ENCODE peak calls at places on chromosome 5, in eight cellular contexts. One of them, this sample, is unnamed.

GRCh38 chr5:179485845-179486575 is 64.3 kb upstream of the RUFY1 start:
- DNase-seq in fibroblast of pulmonary artery: no peak
- DNase-seq in stomach: no peak
- DNase-seq in activated CD4-positive, alpha-beta T cell treated with anti-CD3 and anti-CD28 coated beads, Interleukin-2, amount 50 U/mL, for 48 hours: no peak
- DNase-seq in CD8-positive, alpha-beta T cell: no peak
- DNase-seq in stimulated activated CD8-positive, alpha-beta memory T cell treated with anti-CD3 and anti-CD28 coated beads, Interleukin-7, amount 100 ng/mL, for 1 hour: no peak
- DNase-seq in NCI-H2081: no peak
- DNase-seq in T follicular helper cell: no peak
- DNase-seq in this sample: no peak

GRCh38 chr5:172179032-172179989 is 8.7 kb downstream of the STK10 start:
- DNase-seq in fibroblast of pulmonary artery: peak
- DNase-seq in stomach: no peak
- DNase-seq in activated CD4-positive, alpha-beta T cell treated with anti-CD3 and anti-CD28 coated beads, Interleukin-2, amount 50 U/mL, for 48 hours: peak
- DNase-seq in CD8-positive, alpha-beta T cell: peak
- DNase-seq in stimulated activated CD8-positive, alpha-beta memory T cell treated with anti-CD3 and anti-CD28 coated beads, Interleukin-7, amount 100 ng/mL, for 1 hour: no peak
- DNase-seq in NCI-H2081: no peak
- DNase-seq in T follicular helper cell: peak
- DNase-seq in this sample: no peak

GRCh38 chr5:78509884-78510769 is 138.4 kb downstream of the LHFPL2 start:
- DNase-seq in fibroblast of pulmonary artery: peak
- DNase-seq in stomach: peak
- DNase-seq in activated CD4-positive, alpha-beta T cell treated with anti-CD3 and anti-CD28 coated beads, Interleukin-2, amount 50 U/mL, for 48 hours: peak
- DNase-seq in CD8-positive, alpha-beta T cell: peak
- DNase-seq in stimulated activated CD8-positive, alpha-beta memory T cell treated with anti-CD3 and anti-CD28 coated beads, Interleukin-7, amount 100 ng/mL, for 1 hour: no peak
- DNase-seq in NCI-H2081: peak
- DNase-seq in T follicular helper cell: peak
- DNase-seq in this sample: peak

GRCh38 chr5:3778000-3778570 is 182.5 kb downstream of the IRX1 start:
- DNase-seq in fibroblast of pulmonary artery: no peak
- DNase-seq in stomach: no peak
- DNase-seq in activated CD4-positive, alpha-beta T cell treated with anti-CD3 and anti-CD28 coated beads, Interleukin-2, amount 50 U/mL, for 48 hours: no peak
- DNase-seq in CD8-positive, alpha-beta T cell: no peak
- DNase-seq in stimulated activated CD8-positive, alpha-beta memory T cell treated with anti-CD3 and anti-CD28 coated beads, Interleukin-7, amount 100 ng/mL, for 1 hour: no peak
- DNase-seq in NCI-H2081: no peak
- DNase-seq in T follicular helper cell: no peak
- DNase-seq in this sample: no peak

GRCh38 chr5:33300209-33300742 is 140.5 kb upstream of the TARS1 start:
- DNase-seq in fibroblast of pulmonary artery: no peak
- DNase-seq in stomach: no peak
- DNase-seq in activated CD4-positive, alpha-beta T cell treated with anti-CD3 and anti-CD28 coated beads, Interleukin-2, amount 50 U/mL, for 48 hours: peak
- DNase-seq in CD8-positive, alpha-beta T cell: no peak
- DNase-seq in stimulated activated CD8-positive, alpha-beta memory T cell treated with anti-CD3 and anti-CD28 coated beads, Interleukin-7, amount 100 ng/mL, for 1 hour: no peak
- DNase-seq in NCI-H2081: no peak
- DNase-seq in T follicular helper cell: no peak
- DNase-seq in this sample: no peak

GRCh38 chr5:136864960-136865359 is 499.6 kb upstream of the TRPC7 start:
- DNase-seq in fibroblast of pulmonary artery: no peak
- DNase-seq in stomach: no peak
- DNase-seq in activated CD4-positive, alpha-beta T cell treated with anti-CD3 and anti-CD28 coated beads, Interleukin-2, amount 50 U/mL, for 48 hours: no peak
- DNase-seq in CD8-positive, alpha-beta T cell: no peak
- DNase-seq in stimulated activated CD8-positive, alpha-beta memory T cell treated with anti-CD3 and anti-CD28 coated beads, Interleukin-7, amount 100 ng/mL, for 1 hour: no peak
- DNase-seq in NCI-H2081: no peak
- DNase-seq in T follicular helper cell: no peak
- DNase-seq in this sample: no peak

GRCh38 chr5:138905541-138905940 is 30.4 kb upstream of the LRRTM2 start:
- DNase-seq in fibroblast of pulmonary artery: peak
- DNase-seq in stomach: no peak
- DNase-seq in activated CD4-positive, alpha-beta T cell treated with anti-CD3 and anti-CD28 coated beads, Interleukin-2, amount 50 U/mL, for 48 hours: no peak
- DNase-seq in CD8-positive, alpha-beta T cell: no peak
- DNase-seq in stimulated activated CD8-positive, alpha-beta memory T cell treated with anti-CD3 and anti-CD28 coated beads, Interleukin-7, amount 100 ng/mL, for 1 hour: no peak
- DNase-seq in NCI-H2081: no peak
- DNase-seq in T follicular helper cell: no peak
- DNase-seq in this sample: no peak

GRCh38 chr5:1570975-1571374 is 47.2 kb upstream of the LPCAT1 start:
- DNase-seq in fibroblast of pulmonary artery: no peak
- DNase-seq in stomach: no peak
- DNase-seq in activated CD4-positive, alpha-beta T cell treated with anti-CD3 and anti-CD28 coated beads, Interleukin-2, amount 50 U/mL, for 48 hours: no peak
- DNase-seq in CD8-positive, alpha-beta T cell: no peak
- DNase-seq in stimulated activated CD8-positive, alpha-beta memory T cell treated with anti-CD3 and anti-CD28 coated beads, Interleukin-7, amount 100 ng/mL, for 1 hour: no peak
- DNase-seq in NCI-H2081: no peak
- DNase-seq in T follicular helper cell: no peak
- DNase-seq in this sample: no peak

GRCh38 chr5:73858054-73858453 is 232.1 kb downstream of the ARHGEF28 start:
- DNase-seq in fibroblast of pulmonary artery: no peak
- DNase-seq in stomach: no peak
- DNase-seq in activated CD4-positive, alpha-beta T cell treated with anti-CD3 and anti-CD28 coated beads, Interleukin-2, amount 50 U/mL, for 48 hours: no peak
- DNase-seq in CD8-positive, alpha-beta T cell: no peak
- DNase-seq in stimulated activated CD8-positive, alpha-beta memory T cell treated with anti-CD3 and anti-CD28 coated beads, Interleukin-7, amount 100 ng/mL, for 1 hour: no peak
- DNase-seq in NCI-H2081: no peak
- DNase-seq in T follicular helper cell: no peak
- DNase-seq in this sample: no peak

GRCh38 chr5:80198399-80198798 is 57.4 kb downstream of the SERINC5 start:
- DNase-seq in fibroblast of pulmonary artery: no peak
- DNase-seq in stomach: no peak
- DNase-seq in activated CD4-positive, alpha-beta T cell treated with anti-CD3 and anti-CD28 coated beads, Interleukin-2, amount 50 U/mL, for 48 hours: no peak
- DNase-seq in CD8-positive, alpha-beta T cell: no peak
- DNase-seq in stimulated activated CD8-positive, alpha-beta memory T cell treated with anti-CD3 and anti-CD28 coated beads, Interleukin-7, amount 100 ng/mL, for 1 hour: no peak
- DNase-seq in NCI-H2081: no peak
- DNase-seq in T follicular helper cell: no peak
- DNase-seq in this sample: no peak

GRCh38 chr5:132060501-132061161 is at the start of gene IL3:
- DNase-seq in fibroblast of pulmonary artery: no peak
- DNase-seq in stomach: no peak
- DNase-seq in activated CD4-positive, alpha-beta T cell treated with anti-CD3 and anti-CD28 coated beads, Interleukin-2, amount 50 U/mL, for 48 hours: peak
- DNase-seq in CD8-positive, alpha-beta T cell: no peak
- DNase-seq in stimulated activated CD8-positive, alpha-beta memory T cell treated with anti-CD3 and anti-CD28 coated beads, Interleukin-7, amount 100 ng/mL, for 1 hour: no peak
- DNase-seq in NCI-H2081: no peak
- DNase-seq in T follicular helper cell: no peak
- DNase-seq in this sample: peak

GRCh38 chr5:79774171-79774854 is 84.7 kb downstream of the CMYA5 start:
- DNase-seq in fibroblast of pulmonary artery: peak
- DNase-seq in stomach: no peak
- DNase-seq in activated CD4-positive, alpha-beta T cell treated with anti-CD3 and anti-CD28 coated beads, Interleukin-2, amount 50 U/mL, for 48 hours: peak
- DNase-seq in CD8-positive, alpha-beta T cell: no peak
- DNase-seq in stimulated activated CD8-positive, alpha-beta memory T cell treated with anti-CD3 and anti-CD28 coated beads, Interleukin-7, amount 100 ng/mL, for 1 hour: no peak
- DNase-seq in NCI-H2081: no peak
- DNase-seq in T follicular helper cell: no peak
- DNase-seq in this sample: no peak

GRCh38 chr5:169723103-169723831 is 86.2 kb downstream of the DOCK2 start:
- DNase-seq in fibroblast of pulmonary artery: no peak
- DNase-seq in stomach: no peak
- DNase-seq in activated CD4-positive, alpha-beta T cell treated with anti-CD3 and anti-CD28 coated beads, Interleukin-2, amount 50 U/mL, for 48 hours: no peak
- DNase-seq in CD8-positive, alpha-beta T cell: no peak
- DNase-seq in stimulated activated CD8-positive, alpha-beta memory T cell treated with anti-CD3 and anti-CD28 coated beads, Interleukin-7, amount 100 ng/mL, for 1 hour: no peak
- DNase-seq in NCI-H2081: no peak
- DNase-seq in T follicular helper cell: no peak
- DNase-seq in this sample: no peak

GRCh38 chr5:78103226-78103722 is 191.2 kb downstream of the AP3B1 start:
- DNase-seq in fibroblast of pulmonary artery: no peak
- DNase-seq in stomach: no peak
- DNase-seq in activated CD4-positive, alpha-beta T cell treated with anti-CD3 and anti-CD28 coated beads, Interleukin-2, amount 50 U/mL, for 48 hours: no peak
- DNase-seq in CD8-positive, alpha-beta T cell: no peak
- DNase-seq in stimulated activated CD8-positive, alpha-beta memory T cell treated with anti-CD3 and anti-CD28 coated beads, Interleukin-7, amount 100 ng/mL, for 1 hour: no peak
- DNase-seq in NCI-H2081: peak
- DNase-seq in T follicular helper cell: no peak
- DNase-seq in this sample: no peak

GRCh38 chr5:138449501-138450239 is 10.8 kb downstream of the REEP2 start:
- DNase-seq in fibroblast of pulmonary artery: peak
- DNase-seq in stomach: peak
- DNase-seq in activated CD4-positive, alpha-beta T cell treated with anti-CD3 and anti-CD28 coated beads, Interleukin-2, amount 50 U/mL, for 48 hours: peak
- DNase-seq in CD8-positive, alpha-beta T cell: peak
- DNase-seq in stimulated activated CD8-positive, alpha-beta memory T cell treated with anti-CD3 and anti-CD28 coated beads, Interleukin-7, amount 100 ng/mL, for 1 hour: peak
- DNase-seq in NCI-H2081: peak
- DNase-seq in T follicular helper cell: peak
- DNase-seq in this sample: peak

GRCh38 chr5:59061377-59061776 is 478.5 kb downstream of the RAB3C start:
- DNase-seq in fibroblast of pulmonary artery: no peak
- DNase-seq in stomach: no peak
- DNase-seq in activated CD4-positive, alpha-beta T cell treated with anti-CD3 and anti-CD28 coated beads, Interleukin-2, amount 50 U/mL, for 48 hours: no peak
- DNase-seq in CD8-positive, alpha-beta T cell: no peak
- DNase-seq in stimulated activated CD8-positive, alpha-beta memory T cell treated with anti-CD3 and anti-CD28 coated beads, Interleukin-7, amount 100 ng/mL, for 1 hour: no peak
- DNase-seq in NCI-H2081: peak
- DNase-seq in T follicular helper cell: no peak
- DNase-seq in this sample: no peak

GRCh38 chr5:56105511-56106372 is 111.0 kb upstream of the IL6ST start:
- DNase-seq in fibroblast of pulmonary artery: no peak
- DNase-seq in stomach: no peak
- DNase-seq in activated CD4-positive, alpha-beta T cell treated with anti-CD3 and anti-CD28 coated beads, Interleukin-2, amount 50 U/mL, for 48 hours: no peak
- DNase-seq in CD8-positive, alpha-beta T cell: no peak
- DNase-seq in stimulated activated CD8-positive, alpha-beta memory T cell treated with anti-CD3 and anti-CD28 coated beads, Interleukin-7, amount 100 ng/mL, for 1 hour: no peak
- DNase-seq in NCI-H2081: no peak
- DNase-seq in T follicular helper cell: no peak
- DNase-seq in this sample: no peak

GRCh38 chr5:96781734-96782064 is 26.0 kb downstream of the ERAP1 start:
- DNase-seq in fibroblast of pulmonary artery: no peak
- DNase-seq in stomach: no peak
- DNase-seq in activated CD4-positive, alpha-beta T cell treated with anti-CD3 and anti-CD28 coated beads, Interleukin-2, amount 50 U/mL, for 48 hours: no peak
- DNase-seq in CD8-positive, alpha-beta T cell: no peak
- DNase-seq in stimulated activated CD8-positive, alpha-beta memory T cell treated with anti-CD3 and anti-CD28 coated beads, Interleukin-7, amount 100 ng/mL, for 1 hour: no peak
- DNase-seq in NCI-H2081: no peak
- DNase-seq in T follicular helper cell: no peak
- DNase-seq in this sample: no peak

GRCh38 chr5:174413520-174414314 is 310.7 kb upstream of the MSX2 start:
- DNase-seq in fibroblast of pulmonary artery: peak
- DNase-seq in stomach: no peak
- DNase-seq in activated CD4-positive, alpha-beta T cell treated with anti-CD3 and anti-CD28 coated beads, Interleukin-2, amount 50 U/mL, for 48 hours: no peak
- DNase-seq in CD8-positive, alpha-beta T cell: no peak
- DNase-seq in stimulated activated CD8-positive, alpha-beta memory T cell treated with anti-CD3 and anti-CD28 coated beads, Interleukin-7, amount 100 ng/mL, for 1 hour: no peak
- DNase-seq in NCI-H2081: no peak
- DNase-seq in T follicular helper cell: no peak
- DNase-seq in this sample: no peak

GRCh38 chr5:81145329-81145728 is 87.8 kb upstream of the CKMT2 start:
- DNase-seq in fibroblast of pulmonary artery: no peak
- DNase-seq in stomach: no peak
- DNase-seq in activated CD4-positive, alpha-beta T cell treated with anti-CD3 and anti-CD28 coated beads, Interleukin-2, amount 50 U/mL, for 48 hours: no peak
- DNase-seq in CD8-positive, alpha-beta T cell: no peak
- DNase-seq in stimulated activated CD8-positive, alpha-beta memory T cell treated with anti-CD3 and anti-CD28 coated beads, Interleukin-7, amount 100 ng/mL, for 1 hour: no peak
- DNase-seq in NCI-H2081: no peak
- DNase-seq in T follicular helper cell: no peak
- DNase-seq in this sample: no peak

GRCh38 chr5:142659405-142659804 is 26.5 kb downstream of the FGF1 start:
- DNase-seq in fibroblast of pulmonary artery: peak
- DNase-seq in stomach: no peak
- DNase-seq in activated CD4-positive, alpha-beta T cell treated with anti-CD3 and anti-CD28 coated beads, Interleukin-2, amount 50 U/mL, for 48 hours: no peak
- DNase-seq in CD8-positive, alpha-beta T cell: no peak
- DNase-seq in stimulated activated CD8-positive, alpha-beta memory T cell treated with anti-CD3 and anti-CD28 coated beads, Interleukin-7, amount 100 ng/mL, for 1 hour: no peak
- DNase-seq in NCI-H2081: no peak
- DNase-seq in T follicular helper cell: no peak
- DNase-seq in this sample: no peak

GRCh38 chr5:138275379-138275782 is 960 bp upstream of the GFRA3 start:
- DNase-seq in fibroblast of pulmonary artery: no peak
- DNase-seq in stomach: no peak
- DNase-seq in activated CD4-positive, alpha-beta T cell treated with anti-CD3 and anti-CD28 coated beads, Interleukin-2, amount 50 U/mL, for 48 hours: no peak
- DNase-seq in CD8-positive, alpha-beta T cell: no peak
- DNase-seq in stimulated activated CD8-positive, alpha-beta memory T cell treated with anti-CD3 and anti-CD28 coated beads, Interleukin-7, amount 100 ng/mL, for 1 hour: no peak
- DNase-seq in NCI-H2081: peak
- DNase-seq in T follicular helper cell: no peak
- DNase-seq in this sample: no peak

GRCh38 chr5:103375356-103375755 is 116.8 kb downstream of the MACIR start:
- DNase-seq in fibroblast of pulmonary artery: peak
- DNase-seq in stomach: no peak
- DNase-seq in activated CD4-positive, alpha-beta T cell treated with anti-CD3 and anti-CD28 coated beads, Interleukin-2, amount 50 U/mL, for 48 hours: no peak
- DNase-seq in CD8-positive, alpha-beta T cell: no peak
- DNase-seq in stimulated activated CD8-positive, alpha-beta memory T cell treated with anti-CD3 and anti-CD28 coated beads, Interleukin-7, amount 100 ng/mL, for 1 hour: no peak
- DNase-seq in NCI-H2081: no peak
- DNase-seq in T follicular helper cell: no peak
- DNase-seq in this sample: no peak

GRCh38 chr5:62082370-62082778 is 223.6 kb upstream of the KIF2A start:
- DNase-seq in fibroblast of pulmonary artery: no peak
- DNase-seq in stomach: no peak
- DNase-seq in activated CD4-positive, alpha-beta T cell treated with anti-CD3 and anti-CD28 coated beads, Interleukin-2, amount 50 U/mL, for 48 hours: no peak
- DNase-seq in CD8-positive, alpha-beta T cell: no peak
- DNase-seq in stimulated activated CD8-positive, alpha-beta memory T cell treated with anti-CD3 and anti-CD28 coated beads, Interleukin-7, amount 100 ng/mL, for 1 hour: no peak
- DNase-seq in NCI-H2081: no peak
- DNase-seq in T follicular helper cell: no peak
- DNase-seq in this sample: no peak